ENCODE peak calls at places on chromosomes 12 and 14, in four cellular contexts. O is activated naive CD4-positive, alpha-beta T cell; E is KG1; N is non-pigmented ciliary epithelial cell. Q is an unnamed sample.

GRCh38 chr14:90760591-90761316 is 55.5 kb downstream of the TTC7B start:
- DNase-seq in N (no peak), O (no peak), E (no peak), Q (no peak)

GRCh38 chr14:99755068-99755405 is 38.2 kb upstream of the EML1 start:
- DNase-seq in N (no peak), E (no peak), O (no peak), Q (no peak)

GRCh38 chr12:47779301-47779942 is 6.4 kb downstream of the SLC48A1 start:
- DNase-seq in E (peak; percentile 90), N (peak; percentile 50), O (peak; percentile 92), Q (no peak)

GRCh38 chr12:89573081-89573810 is 47.4 kb upstream of the POC1B start:
- DNase-seq in O (no peak), E (no peak), N (no peak), Q (no peak)

GRCh38 chr14:76045773-76046172 is 60.2 kb downstream of the IFT43 start:
- DNase-seq in E (no peak), N (no peak), O (no peak), Q (no peak)

GRCh38 chr12:91183565-91183964 is 948 bp upstream of the DCN start:
- DNase-seq in E (no peak), O (no peak), N (no peak), Q (no peak)

GRCh38 chr12:59834659-59835474 is 239.0 kb downstream of the SLC16A7 start:
- DNase-seq in O (no peak), E (no peak), N (peak; percentile 14), Q (no peak)

GRCh38 chr12:92369061-92369460 is 223.4 kb upstream of the BTG1 start:
- DNase-seq in E (no peak), O (no peak), N (no peak), Q (no peak)

GRCh38 chr12:7712841-7713442 is 1.7 kb downstream of the DPPA3 start:
- DNase-seq in O (no peak), E (no peak), N (no peak), Q (no peak)

Q was measured in SIG-M5.